ENCODE peak calls at places on chromosomes 13 and 19, in five cellular contexts. U is IMR-90; D is NCI-H345; W is left ventricle myocardium superior; R is activated CD4-positive, CD25-positive, alpha-beta regulatory T cell treated with anti-CD3 and anti-CD28 coated beads, Interleukin-2, amount 50 U/mL, for 16 hours. P is an unnamed sample.

GRCh38 chr13:26656919-26657318 is 99.4 kb downstream of the WASF3 start:
- DNase-seq in R (no peak), U (peak; percentile 82), D (no peak), W (no peak), P (no peak)

GRCh38 chr13:22793598-22794134 is 387.1 kb upstream of the SGCG start:
- DNase-seq in U (no peak), D (no peak), R (no peak), W (no peak), P (no peak)

GRCh38 chr13:73599232-73600128 is 534.7 kb downstream of the KLF12 start:
- DNase-seq in R (no peak), U (no peak), W (no peak), D (no peak), P (no peak)

GRCh38 chr19:8054169-8054568 is 1.6 kb downstream of the CCL25 start:
- DNase-seq in D (no peak), U (no peak), R (no peak), W (no peak), P (no peak)

GRCh38 chr13:66405908-66406802 is 824.0 kb downstream of the PCDH9 start:
- DNase-seq in W (no peak), U (peak; percentile 65), R (no peak), D (no peak), P (no peak)

GRCh38 chr13:79407349-79407979 is 1.4 kb upstream of the RBM26 start:
- DNase-seq in U (no peak), D (no peak), W (no peak), R (no peak), P (no peak)

GRCh38 chr19:6678690-6679109 is 8.7 kb upstream of the TNFSF14 start:
- DNase-seq in W (no peak), D (no peak), R (peak; percentile 53), U (no peak), P (no peak)

GRCh38 chr19:55809381-55810058 is 22.3 kb downstream of the NLRP11 start:
- DNase-seq in U (peak; percentile 33), W (peak; percentile 34), D (peak; percentile 56), R (no peak), P (no peak)

GRCh38 chr19:55526216-55527196 is 10.4 kb downstream of the SBK2 start:
- DNase-seq in R (no peak), W (peak; percentile 89), U (peak; percentile 87), D (peak; percentile 40), P (peak; percentile 91)

GRCh38 chr13:82447452-82448030 is 1434.7 kb downstream of the SLITRK1 start:
- DNase-seq in D (no peak), W (no peak), R (no peak), U (no peak), P (no peak)

GRCh38 chr19:19218911-19219310 is 7.2 kb downstream of the NCAN start:
- DNase-seq in R (no peak), D (no peak), W (no peak), U (no peak), P (no peak)

GRCh38 chr19:46608178-46608577 is 7.0 kb downstream of the CALM3 start:
- DNase-seq in W (peak; percentile 27), R (no peak), U (no peak), D (no peak), P (no peak)

GRCh38 chr19:36916991-36917390 is 859 bp downstream of the ZNF568 start:
- DNase-seq in W (no peak), D (no peak), U (peak; percentile 33), R (no peak), P (no peak)

GRCh38 chr13:35716186-35716585 is 239.7 kb upstream of the MAB21L1 start:
- DNase-seq in W (no peak), U (peak; percentile 26), R (no peak), D (no peak), P (no peak)

GRCh38 chr13:49649244-49649962 is 21.1 kb downstream of the ARL11 start:
- DNase-seq in D (no peak), R (no peak), W (no peak), U (peak; percentile 68), P (no peak)

GRCh38 chr13:114309806-114310410 is 4.4 kb upstream of the CHAMP1 start:
- DNase-seq in U (no peak), W (no peak), R (no peak), D (no peak), P (no peak)

GRCh38 chr19:11578342-11579142 is 1.1 kb upstream of the ACP5 start:
- DNase-seq in W (peak; percentile 52), D (no peak), R (no peak), U (no peak), P (peak; percentile 74)

GRCh38 chr19:2325261-2326046 is 2.9 kb downstream of the LSM7 start:
- DNase-seq in U (no peak), W (no peak), R (no peak), D (no peak), P (peak; percentile 45)

GRCh38 chr13:29301027-29301426 is 294.5 kb downstream of the SLC7A1 start:
- DNase-seq in W (no peak), D (no peak), R (no peak), U (no peak), P (no peak)

GRCh38 chr13:48184260-48184659 is 48.7 kb upstream of the ITM2B start:
- DNase-seq in W (no peak), D (no peak), U (no peak), R (no peak), P (no peak)

GRCh38 chr19:41895745-41896580 is 13.0 kb downstream of the ARHGEF1 start:
- DNase-seq in U (no peak), W (no peak), D (no peak), R (no peak), P (no peak)

GRCh38 chr13:31209172-31209818 is 9.5 kb downstream of the B3GLCT start:
- DNase-seq in U (peak; percentile 36), R (no peak), W (peak; percentile 77), D (peak; percentile 86), P (peak; percentile 83)

GRCh38 chr13:30569901-30570576 is 47.7 kb upstream of the USPL1 start:
- DNase-seq in W (no peak), R (no peak), U (peak; percentile 99), D (no peak), P (no peak)